ENCODE peak calls at places on chromosomes 7 and 10, in eight cellular contexts. R is GM23248, K is fibroblast of lung, X is cardiac fibroblast, L is BJ, G is AG10803, Q is heart right ventricle, F is right cardiac atrium. V is an unnamed sample.

GRCh38 chr10:120517881-120518484 is 61.0 kb downstream of the PLPP4 start:
- DNase-seq in G (no peak), Q (no peak), L (no peak), R (no peak), K (peak), X (no peak), F (no peak), V (no peak)

GRCh38 chr10:66627156-66627555 is 298.7 kb upstream of the LRRTM3 start:
- DNase-seq in R (no peak), G (no peak), X (no peak), Q (no peak), K (peak), F (no peak), L (no peak), V (peak)

GRCh38 chr7:156240532-156240931 is 400.0 kb upstream of the RNF32 start:
- DNase-seq in F (no peak), X (no peak), Q (peak), R (no peak), L (no peak), G (no peak), K (no peak), V (no peak)

GRCh38 chr10:102764340-102765257 is 20.9 kb downstream of the WBP1L start:
- DNase-seq in L (peak), R (no peak), K (no peak), Q (no peak), X (peak), F (peak), G (no peak), V (no peak)

GRCh38 chr7:44881610-44882009 is 3.7 kb downstream of the PURB start:
- DNase-seq in G (peak), L (no peak), R (peak), Q (no peak), X (peak), F (no peak), K (peak), V (no peak)

GRCh38 chr7:103679156-103680132 is 233.4 kb upstream of the SLC26A5 start:
- DNase-seq in F (no peak), R (peak), Q (no peak), G (no peak), L (no peak), K (peak), X (no peak), V (no peak)

GRCh38 chr7:67475293-67475692 is 478.7 kb downstream of the TYW1 start:
- DNase-seq in G (no peak), R (no peak), X (no peak), K (no peak), L (no peak), Q (no peak), F (no peak), V (no peak)

GRCh38 chr10:11685787-11686218 is 56.4 kb upstream of the ECHDC3 start:
- DNase-seq in K (peak), R (peak), F (peak), X (peak), L (no peak), G (peak), Q (peak), V (peak)

GRCh38 chr10:132440791-132441565 is 44.0 kb downstream of the PWWP2B start:
- DNase-seq in F (no peak), K (no peak), L (no peak), G (no peak), X (no peak), Q (no peak), R (no peak), V (no peak)

GRCh38 chr10:132438091-132439024 is 41.4 kb downstream of the PWWP2B start:
- DNase-seq in F (peak), K (no peak), G (no peak), Q (peak), X (no peak), R (no peak), L (no peak), V (no peak)

GRCh38 chr10:132437511-132437910 is 40.5 kb downstream of the PWWP2B start:
- DNase-seq in X (no peak), R (no peak), G (no peak), L (no peak), Q (peak), K (no peak), F (peak), V (no peak)

GRCh38 chr10:132439025-132439388 is 42.0 kb downstream of the PWWP2B start:
- DNase-seq in R (no peak), L (no peak), F (peak), X (no peak), Q (peak), K (no peak), G (no peak), V (no peak)

DNA sequence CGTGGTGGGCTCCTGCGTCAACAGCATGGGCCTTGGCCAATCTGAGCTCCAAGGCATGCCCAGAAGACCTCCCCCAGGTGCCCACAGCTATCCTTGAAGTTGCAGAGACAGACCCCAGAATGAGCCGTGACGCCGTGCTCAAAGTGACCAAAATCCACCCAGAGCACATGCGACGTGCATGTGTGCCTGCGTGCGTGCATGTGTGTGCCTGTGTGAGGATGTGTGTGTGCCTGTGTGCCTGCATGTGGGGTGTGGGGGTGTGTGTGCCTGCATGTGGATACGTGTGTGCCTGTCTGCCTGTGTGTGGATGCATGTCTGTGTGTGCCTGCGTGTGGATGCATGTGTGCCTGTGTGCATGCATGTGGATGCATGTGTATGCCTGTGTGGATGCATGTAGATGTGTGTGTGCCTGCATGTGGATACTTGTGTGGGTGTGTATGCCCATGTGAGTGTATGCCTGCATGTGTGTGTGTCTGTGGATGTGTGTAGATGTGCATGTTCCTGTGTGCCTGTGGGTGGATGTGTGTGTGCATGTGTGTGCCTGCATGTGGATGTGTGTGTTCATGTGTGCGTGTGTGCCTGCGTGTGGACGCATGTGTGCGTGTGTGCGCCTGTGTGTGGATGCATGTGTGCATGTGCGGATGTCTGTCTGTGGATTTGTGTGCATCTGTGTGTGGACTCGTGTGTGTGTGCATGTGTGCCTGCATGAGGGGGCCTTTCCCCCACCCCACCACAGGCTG is 42.6 kb downstream of the PWWP2B start:
- DNase-seq in Q (peak), G (no peak), F (peak), K (no peak), X (no peak), L (no peak), R (no peak), V (no peak)
- H3K4me3 ChIP-seq in Q (no peak), G (no peak), F (no peak), K (no peak), X (no peak), L (no peak), R (no peak), V (no peak)

GRCh38 chr7:40682696-40683095 is 547.9 kb downstream of the SUGCT start:
- DNase-seq in L (no peak), G (peak), F (no peak), Q (no peak), K (no peak), R (no peak), X (peak), V (no peak)
- H3K4me3 ChIP-seq in L (no peak), G (no peak), F (no peak), Q (no peak), K (no peak), R (no peak), X (no peak), V (no peak)

DNA sequence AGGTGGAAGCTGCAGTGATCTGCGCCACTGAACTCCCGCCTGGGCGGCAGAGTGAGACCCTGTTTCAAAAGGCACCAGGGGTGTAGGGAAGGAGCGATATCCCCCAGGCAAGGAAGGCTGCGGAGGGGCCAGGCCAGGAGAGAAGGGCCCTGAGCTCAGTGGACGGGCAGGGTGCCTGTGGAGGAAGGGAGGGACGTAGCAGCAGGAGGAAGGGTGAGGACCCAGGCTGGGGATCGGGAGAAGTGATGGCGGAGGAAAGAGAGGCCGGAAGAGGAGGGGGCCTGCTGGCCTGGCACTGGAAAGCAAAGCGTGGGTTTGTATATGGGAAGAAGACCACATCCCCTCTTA is 45.6 kb downstream of the ALOX5 start:
- DNase-seq in Q (peak), X (peak), F (peak), K (no peak), R (no peak), G (no peak), L (no peak), V (no peak)
- H3K4me3 ChIP-seq in Q (peak), X (peak), F (peak), K (no peak), R (peak), G (peak), L (peak), V (peak)

GRCh38 chr7:2003931-2004812 is 228.6 kb downstream of the MAD1L1 start:
- DNase-seq in G (no peak), L (no peak), Q (peak), K (no peak), F (peak), X (no peak), R (no peak), V (no peak)
- H3K4me3 ChIP-seq in G (no peak), L (no peak), Q (no peak), K (no peak), F (no peak), X (no peak), R (no peak), V (no peak)

GRCh38 chr10:91354686-91355085 is 55.5 kb upstream of the HECTD2 start:
- DNase-seq in K (no peak), G (no peak), F (no peak), Q (no peak), R (no peak), L (no peak), X (no peak), V (no peak)
- H3K4me3 ChIP-seq in K (no peak), G (no peak), F (no peak), Q (no peak), R (no peak), L (no peak), X (no peak), V (no peak)

GRCh38 chr10:74827694-74828093 is 1.3 kb downstream of the KAT6B start:
- DNase-seq in F (no peak), K (no peak), G (no peak), R (no peak), X (no peak), Q (no peak), L (no peak), V (no peak)
- H3K4me3 ChIP-seq in F (peak), K (peak), G (peak), R (peak), X (peak), Q (peak), L (peak), V (peak)

DNA sequence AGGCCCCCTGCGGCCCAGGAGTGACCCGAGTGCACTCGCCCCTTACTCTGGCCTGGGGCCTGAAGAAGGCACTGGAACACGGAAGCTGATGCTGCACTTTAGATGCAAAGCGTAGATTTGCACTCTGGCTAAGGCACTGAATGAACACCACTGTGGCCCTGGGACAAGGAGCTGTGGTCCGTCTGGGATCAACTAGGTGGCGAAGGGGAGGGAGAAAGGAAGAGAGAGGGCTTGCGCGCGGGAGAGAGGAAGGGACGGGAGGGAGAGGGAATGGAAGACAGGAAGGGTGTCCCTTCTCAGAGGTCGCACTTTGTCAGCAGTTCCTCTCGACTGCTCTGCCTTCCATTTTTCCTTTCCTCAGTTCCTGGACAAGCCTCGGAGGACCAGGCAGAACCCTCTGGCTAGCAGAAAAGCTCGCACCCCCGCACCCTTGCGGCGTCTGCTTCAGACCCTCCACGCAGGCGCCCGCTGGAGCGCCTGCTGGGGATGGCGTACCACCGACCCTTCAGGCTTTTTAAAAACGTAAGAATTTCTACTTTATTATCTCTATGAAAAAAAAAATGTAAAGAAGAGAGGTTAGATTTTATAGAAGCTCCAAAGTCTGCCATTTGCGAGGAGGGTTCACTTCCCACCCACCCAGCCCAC is 1.2 kb downstream of the FERD3L start:
- DNase-seq in F (no peak), L (no peak), R (peak), K (no peak), G (no peak), X (no peak), Q (no peak), V (no peak)
- H3K4me3 ChIP-seq in F (peak), L (no peak), R (peak), K (no peak), G (peak), X (peak), Q (no peak), V (no peak)

V was measured in GM12864.